ENCODE peak calls at places on chromosomes 13 and 19, in eight cellular contexts. I, L, K, T, O, Y, V and A are unnamed samples.

GRCh38 chr13:110714798-110715394 is 1.4 kb downstream of the ING1 start:
- DNase-seq in I (peak; percentile 41), L (peak; percentile 79), K (peak; percentile 83), T (no peak), O (peak; percentile 25), Y (peak; percentile 69), V (peak; percentile 63), A (peak; percentile 72)

GRCh38 chr13:76812971-76813691 is 73.1 kb downstream of the KCTD12 start:
- DNase-seq in I (peak; percentile 48), L (no peak), K (no peak), T (no peak), O (no peak), Y (no peak), V (no peak), A (no peak)

GRCh38 chr13:61954092-61954491 is 538.4 kb upstream of the PCDH20 start:
- DNase-seq in I (no peak), L (peak; percentile 59), K (no peak), T (no peak), O (peak; percentile 0), Y (no peak), V (no peak), A (no peak)

GRCh38 chr19:3243851-3244700 is 19.6 kb downstream of the CELF5 start:
- DNase-seq in I (no peak), L (peak; percentile 68), K (peak; percentile 91), T (peak; percentile 36), O (peak; percentile 56), Y (peak; percentile 80), V (peak; percentile 27), A (peak; percentile 84)

GRCh38 chr19:10503002-10503789 is at the start of gene KEAP1:
- DNase-seq in I (no peak), L (peak; percentile 70), K (peak; percentile 79), T (peak; percentile 74), O (no peak), Y (peak; percentile 62), V (peak; percentile 67), A (peak; percentile 63)

GRCh38 chr19:50003810-50004419 is 21.3 kb downstream of the VRK3 start:
- DNase-seq in I (no peak), L (no peak), K (no peak), T (no peak), O (peak; percentile 97), Y (peak; percentile 18), V (peak; percentile 15), A (no peak)

GRCh38 chr19:42113641-42114348 is 18.5 kb downstream of the POU2F2 start:
- DNase-seq in I (no peak), L (peak; percentile 96), K (peak; percentile 84), T (no peak), O (peak; percentile 99), Y (no peak), V (no peak), A (peak; percentile 83)

GRCh38 chr13:42880241-42880640 is 98.9 kb downstream of the FAM216B start:
- DNase-seq in I (no peak), L (no peak), K (no peak), T (no peak), O (no peak), Y (no peak), V (no peak), A (no peak)

GRCh38 chr19:778910-779653 is 18.2 kb upstream of the PTBP1 start:
- DNase-seq in I (peak; percentile 68), L (peak; percentile 60), K (peak; percentile 67), T (peak; percentile 77), O (peak; percentile 94), Y (no peak), V (peak; percentile 38), A (no peak)

GRCh38 chr19:47280183-47280797 is 5.6 kb downstream of the INAFM1 start:
- DNase-seq in I (no peak), L (peak; percentile 78), K (peak; percentile 93), T (no peak), O (no peak), Y (peak; percentile 65), V (peak; percentile 55), A (peak; percentile 63)

GRCh38 chr13:89951341-89951740 is 1396.1 kb upstream of the MIR17HG start:
- DNase-seq in I (no peak), L (peak; percentile 16), K (no peak), T (no peak), O (no peak), Y (no peak), V (no peak), A (no peak)

GRCh38 chr13:108214511-108215383 is 589 bp downstream of the LIG4 start:
- DNase-seq in I (no peak), L (peak; percentile 83), K (peak; percentile 75), T (no peak), O (no peak), Y (peak; percentile 19), V (no peak), A (peak; percentile 20)

GRCh38 chr13:61812286-61812685 is 396.6 kb upstream of the PCDH20 start:
- DNase-seq in I (no peak), L (no peak), K (no peak), T (no peak), O (no peak), Y (no peak), V (no peak), A (no peak)

GRCh38 chr13:110528911-110529310 is 32.6 kb downstream of the RAB20 start:
- DNase-seq in I (no peak), L (peak; percentile 64), K (no peak), T (no peak), O (no peak), Y (no peak), V (no peak), A (no peak)

GRCh38 chr19:49591731-49592485 is 926 bp downstream of the PRR12 start:
- DNase-seq in I (no peak), L (peak; percentile 85), K (peak; percentile 86), T (peak; percentile 76), O (peak; percentile 26), Y (peak; percentile 64), V (peak; percentile 50), A (peak; percentile 76)

GRCh38 chr19:35433448-35433847 is 14.6 kb upstream of the FFAR2 start:
- DNase-seq in I (no peak), L (no peak), K (no peak), T (no peak), O (no peak), Y (no peak), V (no peak), A (no peak)

GRCh38 chr19:8324186-8325050 is 3.1 kb downstream of the RPS28 start:
- DNase-seq in I (no peak), L (no peak), K (peak; percentile 79), T (no peak), O (no peak), Y (no peak), V (no peak), A (peak; percentile 29)

GRCh38 chr13:51849145-51850101 is 4.4 kb upstream of the TMEM272 start:
- DNase-seq in I (no peak), L (peak; percentile 90), K (peak; percentile 95), T (no peak), O (peak; percentile 30), Y (peak; percentile 30), V (no peak), A (peak; percentile 45)

GRCh38 chr13:57877596-57877995 is 246.1 kb downstream of the PCDH17 start:
- DNase-seq in I (no peak), L (no peak), K (no peak), T (no peak), O (no peak), Y (no peak), V (no peak), A (no peak)

GRCh38 chr19:48470856-48471255 is 1.7 kb downstream of the CYTH2 start:
- DNase-seq in I (no peak), L (no peak), K (no peak), T (no peak), O (no peak), Y (no peak), V (no peak), A (no peak)
- H3K4me3 ChIP-seq in I (no peak overlapping the region), L (no peak overlapping the region), K (peak overlapping the region; percentile 94), T (no peak overlapping the region), O (no peak overlapping the region), Y (no peak overlapping the region), V (no peak overlapping the region), A (peak overlapping the region; percentile 14)

DNA sequence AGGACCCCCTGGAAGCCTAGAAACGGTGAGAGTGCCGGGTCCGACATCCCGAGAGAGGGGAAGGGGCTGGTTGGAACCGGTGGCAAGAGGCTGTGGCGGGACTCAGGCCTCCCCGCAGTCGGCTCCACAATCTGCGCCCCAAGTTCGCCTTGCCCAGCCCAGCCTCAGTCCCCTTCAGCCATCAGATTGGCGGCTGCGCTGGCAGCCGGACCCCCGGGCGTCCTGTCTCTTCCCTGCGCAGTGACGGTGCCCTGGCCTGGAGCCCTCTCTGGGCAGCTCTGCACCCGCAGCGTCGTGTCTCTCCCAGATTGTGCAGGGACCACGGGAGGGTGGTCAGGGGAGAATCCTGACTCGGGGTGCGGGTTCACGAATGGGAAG is 315 bp downstream of the ZNF492 start:
- DNase-seq in I (no peak), L (no peak), K (no peak), T (no peak), O (no peak), Y (no peak), V (no peak), A (no peak)
- H3K4me3 ChIP-seq in I (peak overlapping the region; percentile 42), L (no peak overlapping the region), K (no peak overlapping the region), T (peak overlapping the region; percentile 46), O (peak overlapping the region; percentile 89), Y (no peak overlapping the region), V (peak overlapping the region; percentile 48), A (peak overlapping the region; percentile 91)

DNA sequence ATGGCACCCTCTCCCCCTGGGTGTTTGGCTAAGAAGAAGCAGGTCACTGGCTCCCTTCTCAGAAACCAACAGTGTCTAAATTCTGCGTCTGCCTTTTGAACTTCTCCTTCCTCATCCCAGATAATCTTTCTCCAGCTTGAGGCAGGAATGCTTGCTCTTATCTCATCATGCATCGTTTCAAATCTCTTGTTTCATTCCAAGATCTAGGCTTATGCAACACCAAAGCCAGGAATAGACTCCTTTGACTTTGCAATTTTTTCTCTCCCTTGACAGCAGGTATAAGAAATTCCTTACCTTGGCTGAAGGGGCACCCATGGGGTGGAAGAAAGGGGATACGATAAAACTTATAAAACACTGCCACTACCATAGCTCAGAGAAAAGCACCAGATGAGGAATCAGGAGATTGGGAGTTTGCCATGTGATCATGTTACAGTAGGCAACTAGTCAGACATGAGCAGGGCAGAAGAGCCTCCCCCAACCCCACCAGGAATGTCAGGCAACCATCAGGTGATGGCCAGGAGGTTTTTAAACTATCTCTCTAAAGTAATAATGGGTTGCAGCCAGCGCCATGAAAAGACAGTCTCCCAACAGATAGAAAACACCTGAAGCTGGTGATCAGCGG is 498.9 kb downstream of the KLF12 start:
- DNase-seq in I (no peak), L (no peak), K (no peak), T (no peak), O (peak; percentile 2), Y (no peak), V (no peak), A (no peak)
- H3K4me3 ChIP-seq in I (no peak overlapping the region), L (no peak overlapping the region), K (no peak overlapping the region), T (no peak overlapping the region), O (no peak overlapping the region), Y (no peak overlapping the region), V (no peak overlapping the region), A (no peak overlapping the region)

DNA sequence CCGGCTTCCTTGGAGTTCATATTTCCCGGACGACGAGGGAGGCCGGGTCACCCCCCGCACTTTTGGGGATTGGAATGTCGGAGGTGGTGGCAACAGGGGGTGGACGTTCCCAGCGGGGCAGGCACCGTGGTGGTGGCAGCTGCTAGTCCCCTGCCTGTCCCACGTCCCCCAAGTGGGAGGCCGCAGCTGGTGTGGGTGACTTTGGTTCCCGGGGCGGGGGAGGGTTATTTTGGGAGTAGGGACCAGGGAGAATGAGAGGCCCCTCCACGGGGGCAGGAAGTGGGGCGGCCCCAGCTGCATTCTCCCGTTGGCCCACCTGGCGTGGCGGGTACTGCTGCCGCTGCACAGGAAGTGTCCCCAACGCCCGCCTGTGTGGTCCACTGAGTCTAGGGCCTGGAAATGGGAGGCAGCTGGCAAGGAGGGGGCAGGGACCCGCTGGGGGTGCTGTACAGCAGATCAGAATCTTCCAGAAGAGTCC is 11.1 kb upstream of the PLIN3 start:
- DNase-seq in I (no peak), L (no peak), K (no peak), T (no peak), O (no peak), Y (no peak), V (no peak), A (peak; percentile 93)
- H3K4me3 ChIP-seq in I (no peak overlapping the region), L (no peak overlapping the region), K (no peak overlapping the region), T (no peak overlapping the region), O (no peak overlapping the region), Y (no peak overlapping the region), V (no peak overlapping the region), A (no peak overlapping the region)